ENCODE peak calls at places on chromosomes 5 and 9, in six cellular contexts. One of them, this sample, is unnamed.

GRCh38 chr9:114782586-114782985 is 23.3 kb downstream of the TNFSF15 start:
- DNase-seq in gastrocnemius medialis: no peak
- DNase-seq in lung: no peak
- DNase-seq in stomach: no peak
- DNase-seq in foreskin fibroblast: no peak
- DNase-seq in psoas muscle: no peak
- DNase-seq in this sample: no peak

GRCh38 chr5:108119123-108119522 is 262.8 kb downstream of the FBXL17 start:
- DNase-seq in gastrocnemius medialis: no peak
- DNase-seq in lung: no peak
- DNase-seq in stomach: no peak
- DNase-seq in foreskin fibroblast: no peak
- DNase-seq in psoas muscle: no peak
- DNase-seq in this sample: no peak

GRCh38 chr5:134511796-134512660 is 13.4 kb upstream of the JADE2 start:
- DNase-seq in gastrocnemius medialis: peak; percentile 96
- DNase-seq in lung: peak; percentile 80
- DNase-seq in stomach: peak; percentile 67
- DNase-seq in foreskin fibroblast: peak; percentile 92
- DNase-seq in psoas muscle: peak; percentile 94
- DNase-seq in this sample: no peak

GRCh38 chr5:104513621-104514020 is 951.0 kb upstream of the NUDT12 start:
- DNase-seq in gastrocnemius medialis: no peak
- DNase-seq in lung: no peak
- DNase-seq in stomach: no peak
- DNase-seq in foreskin fibroblast: no peak
- DNase-seq in psoas muscle: no peak
- DNase-seq in this sample: no peak

GRCh38 chr5:146005723-146006122 is 69.3 kb downstream of the SH3RF2 start:
- DNase-seq in gastrocnemius medialis: no peak
- DNase-seq in lung: no peak
- DNase-seq in stomach: no peak
- DNase-seq in foreskin fibroblast: no peak
- DNase-seq in psoas muscle: no peak
- DNase-seq in this sample: no peak

GRCh38 chr5:27748847-27749246 is 710.5 kb upstream of the CDH9 start:
- DNase-seq in gastrocnemius medialis: no peak
- DNase-seq in lung: no peak
- DNase-seq in stomach: no peak
- DNase-seq in foreskin fibroblast: no peak
- DNase-seq in psoas muscle: no peak
- DNase-seq in this sample: no peak

GRCh38 chr5:160604484-160604883 is 182.8 kb downstream of the PTTG1 start:
- DNase-seq in gastrocnemius medialis: no peak
- DNase-seq in lung: no peak
- DNase-seq in stomach: no peak
- DNase-seq in foreskin fibroblast: no peak
- DNase-seq in psoas muscle: no peak
- DNase-seq in this sample: no peak

GRCh38 chr9:134760750-134761420 is 119.3 kb downstream of the COL5A1 start:
- DNase-seq in gastrocnemius medialis: no peak
- DNase-seq in lung: no peak
- DNase-seq in stomach: no peak
- DNase-seq in foreskin fibroblast: no peak
- DNase-seq in psoas muscle: no peak
- DNase-seq in this sample: no peak

GRCh38 chr5:150138551-150139265 is 16.9 kb downstream of the PDGFRB start:
- DNase-seq in gastrocnemius medialis: no peak
- DNase-seq in lung: peak; percentile 41
- DNase-seq in stomach: peak; percentile 67
- DNase-seq in foreskin fibroblast: peak; percentile 90
- DNase-seq in psoas muscle: no peak
- DNase-seq in this sample: no peak

GRCh38 chr5:78706825-78707224 is 58.3 kb upstream of the LHFPL2 start:
- DNase-seq in gastrocnemius medialis: no peak
- DNase-seq in lung: no peak
- DNase-seq in stomach: no peak
- DNase-seq in foreskin fibroblast: no peak
- DNase-seq in psoas muscle: no peak
- DNase-seq in this sample: no peak

GRCh38 chr5:35626108-35626507 is 8.4 kb downstream of the SPEF2 start:
- DNase-seq in gastrocnemius medialis: no peak
- DNase-seq in lung: no peak
- DNase-seq in stomach: no peak
- DNase-seq in foreskin fibroblast: peak; percentile 31
- DNase-seq in psoas muscle: no peak
- DNase-seq in this sample: peak; percentile 23

GRCh38 chr9:88992556-88992955 is 1.3 kb downstream of the S1PR3 start:
- DNase-seq in gastrocnemius medialis: no peak
- DNase-seq in lung: no peak
- DNase-seq in stomach: no peak
- DNase-seq in foreskin fibroblast: peak; percentile 53
- DNase-seq in psoas muscle: no peak
- DNase-seq in this sample: no peak

GRCh38 chr5:145931718-145932117 is 4.7 kb upstream of the SH3RF2 start:
- DNase-seq in gastrocnemius medialis: no peak
- DNase-seq in lung: no peak
- DNase-seq in stomach: no peak
- DNase-seq in foreskin fibroblast: peak; percentile 24
- DNase-seq in psoas muscle: no peak
- DNase-seq in this sample: no peak

GRCh38 chr5:11247224-11247623 is 486.2 kb upstream of the DAP start:
- DNase-seq in gastrocnemius medialis: no peak
- DNase-seq in lung: no peak
- DNase-seq in stomach: no peak
- DNase-seq in foreskin fibroblast: no peak
- DNase-seq in psoas muscle: no peak
- DNase-seq in this sample: no peak

GRCh38 chr5:33772276-33772990 is 119.4 kb downstream of the ADAMTS12 start:
- DNase-seq in gastrocnemius medialis: no peak
- DNase-seq in lung: no peak
- DNase-seq in stomach: no peak
- DNase-seq in foreskin fibroblast: peak; percentile 82
- DNase-seq in psoas muscle: no peak
- DNase-seq in this sample: no peak

GRCh38 chr9:135801070-135801469 is 99.1 kb downstream of the KCNT1 start:
- DNase-seq in gastrocnemius medialis: no peak
- DNase-seq in lung: no peak
- DNase-seq in stomach: no peak
- DNase-seq in foreskin fibroblast: no peak
- DNase-seq in psoas muscle: no peak
- DNase-seq in this sample: no peak

GRCh38 chr9:32430720-32431119 is 46.3 kb downstream of the ACO1 start:
- DNase-seq in gastrocnemius medialis: no peak
- DNase-seq in lung: no peak
- DNase-seq in stomach: no peak
- DNase-seq in foreskin fibroblast: peak; percentile 66
- DNase-seq in psoas muscle: no peak
- DNase-seq in this sample: no peak

GRCh38 chr5:172008689-172009141 is 2.3 kb upstream of the FBXW11 start:
- DNase-seq in gastrocnemius medialis: no peak
- DNase-seq in lung: no peak
- DNase-seq in stomach: no peak
- DNase-seq in foreskin fibroblast: peak; percentile 37
- DNase-seq in psoas muscle: no peak
- DNase-seq in this sample: no peak

GRCh38 chr9:127180457-127181314 is 58.3 kb upstream of the ANGPTL2 start:
- DNase-seq in gastrocnemius medialis: peak; percentile 8
- DNase-seq in lung: no peak
- DNase-seq in stomach: peak; percentile 16
- DNase-seq in foreskin fibroblast: no peak
- DNase-seq in psoas muscle: peak; percentile 44
- DNase-seq in this sample: no peak

GRCh38 chr5:35657877-35658276 is 40.2 kb downstream of the SPEF2 start:
- DNase-seq in gastrocnemius medialis: no peak
- DNase-seq in lung: no peak
- DNase-seq in stomach: no peak
- DNase-seq in foreskin fibroblast: no peak
- DNase-seq in psoas muscle: no peak
- DNase-seq in this sample: no peak

GRCh38 chr9:15499108-15499507 is 11.7 kb downstream of the PSIP1 start:
- DNase-seq in gastrocnemius medialis: no peak
- DNase-seq in lung: no peak
- DNase-seq in stomach: no peak
- DNase-seq in foreskin fibroblast: no peak
- DNase-seq in psoas muscle: no peak
- DNase-seq in this sample: no peak
- H3K4me3 ChIP-seq in gastrocnemius medialis: no peak overlapping the region
- H3K4me3 ChIP-seq in lung: no peak overlapping the region
- H3K4me3 ChIP-seq in stomach: no peak overlapping the region
- H3K4me3 ChIP-seq in foreskin fibroblast: no peak overlapping the region
- H3K4me3 ChIP-seq in psoas muscle: no peak overlapping the region
- H3K4me3 ChIP-seq in this sample: no peak overlapping the region

GRCh38 chr5:137923856-137924255 is 34.6 kb downstream of the PKD2L2 start:
- DNase-seq in gastrocnemius medialis: no peak
- DNase-seq in lung: no peak
- DNase-seq in stomach: no peak
- DNase-seq in foreskin fibroblast: no peak
- DNase-seq in psoas muscle: no peak
- DNase-seq in this sample: no peak
- TF ChIP-seq CTCF in gastrocnemius medialis: no peak
- TF ChIP-seq CTCF in lung: no peak
- TF ChIP-seq CTCF in stomach: no peak
- TF ChIP-seq CTCF in foreskin fibroblast: no peak
- TF ChIP-seq CTCF in psoas muscle: no peak
- TF ChIP-seq CTCF in this sample: no peak

GRCh38 chr9:109159583-109159982 is 7.5 kb downstream of the FRRS1L start:
- DNase-seq in gastrocnemius medialis: no peak
- DNase-seq in lung: no peak
- DNase-seq in stomach: no peak
- DNase-seq in foreskin fibroblast: no peak
- DNase-seq in psoas muscle: no peak
- DNase-seq in this sample: no peak
- H3K4me3 ChIP-seq in gastrocnemius medialis: no peak overlapping the region
- H3K4me3 ChIP-seq in lung: no peak overlapping the region
- H3K4me3 ChIP-seq in stomach: no peak overlapping the region
- H3K4me3 ChIP-seq in foreskin fibroblast: no peak overlapping the region
- H3K4me3 ChIP-seq in psoas muscle: no peak overlapping the region
- H3K4me3 ChIP-seq in this sample: no peak overlapping the region

DNA sequence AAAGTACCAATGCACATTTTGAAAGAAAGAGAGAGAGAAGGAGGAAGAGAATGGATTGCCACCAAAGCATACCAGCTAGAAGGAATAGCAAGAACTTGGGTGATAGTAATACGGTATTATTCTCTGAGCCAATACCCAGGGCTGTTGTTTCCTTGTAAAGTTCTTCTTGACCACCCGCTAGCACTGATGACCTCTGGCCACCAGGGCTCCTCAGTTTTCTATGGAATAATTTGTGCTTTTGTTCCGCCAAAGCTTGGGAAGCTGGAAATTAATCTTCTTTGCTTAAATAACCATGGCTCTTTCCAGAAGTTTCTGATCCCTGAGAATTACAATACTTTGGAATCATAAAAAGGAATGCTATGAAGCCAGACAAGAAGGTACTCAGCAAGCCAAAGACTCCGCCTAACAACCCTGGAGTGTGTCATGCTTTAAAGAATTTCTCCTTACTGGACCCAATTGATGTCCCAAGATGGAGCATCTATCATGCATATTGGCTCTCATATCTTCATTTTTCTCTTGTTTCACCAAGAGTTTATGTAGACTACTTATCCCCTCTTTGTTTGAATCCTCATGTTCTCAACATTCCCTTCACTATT is 29.8 kb downstream of the OR2K2 start:
- DNase-seq in gastrocnemius medialis: no peak
- DNase-seq in lung: no peak
- DNase-seq in stomach: no peak
- DNase-seq in foreskin fibroblast: no peak
- DNase-seq in psoas muscle: no peak
- DNase-seq in this sample: no peak
- TF ChIP-seq CTCF in gastrocnemius medialis: no peak
- TF ChIP-seq CTCF in lung: no peak
- TF ChIP-seq CTCF in stomach: no peak
- TF ChIP-seq CTCF in foreskin fibroblast: no peak
- TF ChIP-seq CTCF in psoas muscle: no peak
- TF ChIP-seq CTCF in this sample: no peak

GRCh38 chr9:93960221-93960970 is 5.2 kb upstream of the BARX1 start:
- DNase-seq in gastrocnemius medialis: no peak
- DNase-seq in lung: no peak
- DNase-seq in stomach: peak; percentile 56
- DNase-seq in foreskin fibroblast: no peak
- DNase-seq in psoas muscle: no peak
- DNase-seq in this sample: no peak

GRCh38 chr9:93958121-93958874 is 3.1 kb upstream of the BARX1 start:
- DNase-seq in gastrocnemius medialis: no peak
- DNase-seq in lung: no peak
- DNase-seq in stomach: no peak
- DNase-seq in foreskin fibroblast: no peak
- DNase-seq in psoas muscle: no peak
- DNase-seq in this sample: no peak

GRCh38 chr9:93959739-93960154 is 4.6 kb upstream of the BARX1 start:
- DNase-seq in gastrocnemius medialis: no peak
- DNase-seq in lung: no peak
- DNase-seq in stomach: no peak
- DNase-seq in foreskin fibroblast: no peak
- DNase-seq in psoas muscle: no peak
- DNase-seq in this sample: no peak

GRCh38 chr9:93960971-93961841 is 6.1 kb upstream of the BARX1 start:
- DNase-seq in gastrocnemius medialis: no peak
- DNase-seq in lung: no peak
- DNase-seq in stomach: no peak
- DNase-seq in foreskin fibroblast: no peak
- DNase-seq in psoas muscle: no peak
- DNase-seq in this sample: no peak

GRCh38 chr9:93958875-93959682 is 3.9 kb upstream of the BARX1 start:
- DNase-seq in gastrocnemius medialis: no peak
- DNase-seq in lung: peak; percentile 48
- DNase-seq in stomach: no peak
- DNase-seq in foreskin fibroblast: peak; percentile 56
- DNase-seq in psoas muscle: no peak
- DNase-seq in this sample: no peak
- H3K4me3 ChIP-seq in gastrocnemius medialis: peak overlapping the region; percentile 34
- H3K4me3 ChIP-seq in lung: no peak overlapping the region
- H3K4me3 ChIP-seq in stomach: peak overlapping the region; percentile 52
- H3K4me3 ChIP-seq in foreskin fibroblast: no peak overlapping the region
- H3K4me3 ChIP-seq in psoas muscle: peak overlapping the region; percentile 33
- H3K4me3 ChIP-seq in this sample: no peak overlapping the region

This sample was measured in AG09309.